ENCODE peak calls at places on chromosomes 3 and 15, in eight cellular contexts. One of them, this sample, is unnamed.

GRCh38 chr3:123914829-123915228 is 30.7 kb upstream of the MYLK start:
- DNase-seq in ovary: no peak
- DNase-seq in neuronal stem cell: no peak
- DNase-seq in adrenal gland: no peak
- DNase-seq in HAP-1: no peak
- DNase-seq in CD4-positive, CD25-positive, alpha-beta regulatory T cell: no peak
- DNase-seq in SK-N-MC: no peak
- DNase-seq in GM23248: no peak
- DNase-seq in this sample: no peak

GRCh38 chr3:187702507-187703033 is at the start of gene RTP2:
- DNase-seq in ovary: no peak
- DNase-seq in neuronal stem cell: no peak
- DNase-seq in adrenal gland: no peak
- DNase-seq in HAP-1: no peak
- DNase-seq in CD4-positive, CD25-positive, alpha-beta regulatory T cell: no peak
- DNase-seq in SK-N-MC: no peak
- DNase-seq in GM23248: no peak
- DNase-seq in this sample: no peak

GRCh38 chr3:195769551-195769950 is 42.2 kb downstream of the MUC4 start:
- DNase-seq in ovary: peak; percentile 3
- DNase-seq in neuronal stem cell: no peak
- DNase-seq in adrenal gland: no peak
- DNase-seq in HAP-1: no peak
- DNase-seq in CD4-positive, CD25-positive, alpha-beta regulatory T cell: no peak
- DNase-seq in SK-N-MC: no peak
- DNase-seq in GM23248: no peak
- DNase-seq in this sample: no peak

GRCh38 chr3:141876381-141876890 is at the start of gene ATP1B3:
- DNase-seq in ovary: peak; percentile 86
- DNase-seq in neuronal stem cell: peak; percentile 77
- DNase-seq in adrenal gland: peak; percentile 85
- DNase-seq in HAP-1: peak; percentile 75
- DNase-seq in CD4-positive, CD25-positive, alpha-beta regulatory T cell: peak; percentile 82
- DNase-seq in SK-N-MC: no peak
- DNase-seq in GM23248: peak; percentile 94
- DNase-seq in this sample: peak; percentile 30

GRCh38 chr3:45986303-45986982 is 9.2 kb downstream of the FYCO1 start:
- DNase-seq in ovary: no peak
- DNase-seq in neuronal stem cell: no peak
- DNase-seq in adrenal gland: peak; percentile 47
- DNase-seq in HAP-1: no peak
- DNase-seq in CD4-positive, CD25-positive, alpha-beta regulatory T cell: no peak
- DNase-seq in SK-N-MC: no peak
- DNase-seq in GM23248: peak; percentile 85
- DNase-seq in this sample: no peak

GRCh38 chr3:79937567-79937966 is 169.8 kb upstream of the ROBO1 start:
- DNase-seq in ovary: no peak
- DNase-seq in neuronal stem cell: peak; percentile 60
- DNase-seq in adrenal gland: no peak
- DNase-seq in HAP-1: peak; percentile 75
- DNase-seq in CD4-positive, CD25-positive, alpha-beta regulatory T cell: no peak
- DNase-seq in SK-N-MC: no peak
- DNase-seq in GM23248: no peak
- DNase-seq in this sample: no peak

GRCh38 chr3:158470944-158471638 is 99.9 kb upstream of the MLF1 start:
- DNase-seq in ovary: no peak
- DNase-seq in neuronal stem cell: no peak
- DNase-seq in adrenal gland: no peak
- DNase-seq in HAP-1: no peak
- DNase-seq in CD4-positive, CD25-positive, alpha-beta regulatory T cell: no peak
- DNase-seq in SK-N-MC: no peak
- DNase-seq in GM23248: peak; percentile 65
- DNase-seq in this sample: no peak

GRCh38 chr3:31957106-31957505 is 24.0 kb downstream of the OSBPL10 start:
- DNase-seq in ovary: no peak
- DNase-seq in neuronal stem cell: no peak
- DNase-seq in adrenal gland: no peak
- DNase-seq in HAP-1: no peak
- DNase-seq in CD4-positive, CD25-positive, alpha-beta regulatory T cell: no peak
- DNase-seq in SK-N-MC: no peak
- DNase-seq in GM23248: no peak
- DNase-seq in this sample: no peak

GRCh38 chr15:50911001-50911400 is 2.5 kb downstream of the AP4E1 start:
- DNase-seq in ovary: no peak
- DNase-seq in neuronal stem cell: no peak
- DNase-seq in adrenal gland: no peak
- DNase-seq in HAP-1: no peak
- DNase-seq in CD4-positive, CD25-positive, alpha-beta regulatory T cell: no peak
- DNase-seq in SK-N-MC: no peak
- DNase-seq in GM23248: peak; percentile 51
- DNase-seq in this sample: no peak

GRCh38 chr15:75725021-75725718 is 12.5 kb upstream of the CSPG4 start:
- DNase-seq in ovary: peak; percentile 23
- DNase-seq in neuronal stem cell: no peak
- DNase-seq in adrenal gland: no peak
- DNase-seq in HAP-1: no peak
- DNase-seq in CD4-positive, CD25-positive, alpha-beta regulatory T cell: no peak
- DNase-seq in SK-N-MC: no peak
- DNase-seq in GM23248: no peak
- DNase-seq in this sample: no peak

GRCh38 chr15:95277266-95277665 is 1045.9 kb downstream of the MCTP2 start:
- DNase-seq in ovary: no peak
- DNase-seq in neuronal stem cell: no peak
- DNase-seq in adrenal gland: no peak
- DNase-seq in HAP-1: no peak
- DNase-seq in CD4-positive, CD25-positive, alpha-beta regulatory T cell: no peak
- DNase-seq in SK-N-MC: no peak
- DNase-seq in GM23248: peak; percentile 77
- DNase-seq in this sample: no peak

GRCh38 chr3:195236801-195237570 is 34.0 kb downstream of the XXYLT1 start:
- DNase-seq in ovary: peak; percentile 5
- DNase-seq in neuronal stem cell: no peak
- DNase-seq in adrenal gland: no peak
- DNase-seq in HAP-1: no peak
- DNase-seq in CD4-positive, CD25-positive, alpha-beta regulatory T cell: no peak
- DNase-seq in SK-N-MC: no peak
- DNase-seq in GM23248: no peak
- DNase-seq in this sample: no peak

GRCh38 chr3:104907507-104907906 is 459.2 kb upstream of the ALCAM start:
- DNase-seq in ovary: no peak
- DNase-seq in neuronal stem cell: no peak
- DNase-seq in adrenal gland: no peak
- DNase-seq in HAP-1: no peak
- DNase-seq in CD4-positive, CD25-positive, alpha-beta regulatory T cell: no peak
- DNase-seq in SK-N-MC: no peak
- DNase-seq in GM23248: peak; percentile 85
- DNase-seq in this sample: no peak

GRCh38 chr3:152834354-152835310 is at the start of gene P2RY1:
- DNase-seq in ovary: peak; percentile 80
- DNase-seq in neuronal stem cell: peak; percentile 80
- DNase-seq in adrenal gland: peak; percentile 43
- DNase-seq in HAP-1: peak; percentile 73
- DNase-seq in CD4-positive, CD25-positive, alpha-beta regulatory T cell: peak; percentile 1
- DNase-seq in SK-N-MC: no peak
- DNase-seq in GM23248: peak; percentile 61
- DNase-seq in this sample: no peak

GRCh38 chr3:127044996-127045395 is 62.1 kb downstream of the PLXNA1 start:
- DNase-seq in ovary: no peak
- DNase-seq in neuronal stem cell: no peak
- DNase-seq in adrenal gland: no peak
- DNase-seq in HAP-1: no peak
- DNase-seq in CD4-positive, CD25-positive, alpha-beta regulatory T cell: no peak
- DNase-seq in SK-N-MC: no peak
- DNase-seq in GM23248: no peak
- DNase-seq in this sample: no peak

GRCh38 chr15:99333413-99333812 is 82.1 kb downstream of the LRRC28 start:
- DNase-seq in ovary: no peak
- DNase-seq in neuronal stem cell: no peak
- DNase-seq in adrenal gland: no peak
- DNase-seq in HAP-1: no peak
- DNase-seq in CD4-positive, CD25-positive, alpha-beta regulatory T cell: no peak
- DNase-seq in SK-N-MC: no peak
- DNase-seq in GM23248: no peak
- DNase-seq in this sample: no peak

GRCh38 chr3:102643546-102643945 is 208.7 kb downstream of the ZPLD1 start:
- DNase-seq in ovary: no peak
- DNase-seq in neuronal stem cell: no peak
- DNase-seq in adrenal gland: no peak
- DNase-seq in HAP-1: no peak
- DNase-seq in CD4-positive, CD25-positive, alpha-beta regulatory T cell: no peak
- DNase-seq in SK-N-MC: no peak
- DNase-seq in GM23248: no peak
- DNase-seq in this sample: no peak

GRCh38 chr3:30467596-30468238 is 138.7 kb upstream of the TGFBR2 start:
- DNase-seq in ovary: no peak
- DNase-seq in neuronal stem cell: no peak
- DNase-seq in adrenal gland: no peak
- DNase-seq in HAP-1: no peak
- DNase-seq in CD4-positive, CD25-positive, alpha-beta regulatory T cell: no peak
- DNase-seq in SK-N-MC: no peak
- DNase-seq in GM23248: peak; percentile 47
- DNase-seq in this sample: no peak

GRCh38 chr3:72907131-72907697 is 19.4 kb downstream of the GXYLT2 start:
- DNase-seq in ovary: no peak
- DNase-seq in neuronal stem cell: no peak
- DNase-seq in adrenal gland: no peak
- DNase-seq in HAP-1: no peak
- DNase-seq in CD4-positive, CD25-positive, alpha-beta regulatory T cell: no peak
- DNase-seq in SK-N-MC: no peak
- DNase-seq in GM23248: peak; percentile 90
- DNase-seq in this sample: no peak

GRCh38 chr3:64214697-64215018 is 10.6 kb downstream of the PRICKLE2 start:
- DNase-seq in ovary: peak; percentile 68
- DNase-seq in neuronal stem cell: no peak
- DNase-seq in adrenal gland: no peak
- DNase-seq in HAP-1: no peak
- DNase-seq in CD4-positive, CD25-positive, alpha-beta regulatory T cell: no peak
- DNase-seq in SK-N-MC: no peak
- DNase-seq in GM23248: peak; percentile 93
- DNase-seq in this sample: no peak

GRCh38 chr3:98525494-98525893 is 2.8 kb upstream of the CLDND1 start:
- DNase-seq in ovary: no peak
- DNase-seq in neuronal stem cell: no peak
- DNase-seq in adrenal gland: no peak
- DNase-seq in HAP-1: no peak
- DNase-seq in CD4-positive, CD25-positive, alpha-beta regulatory T cell: no peak
- DNase-seq in SK-N-MC: no peak
- DNase-seq in GM23248: no peak
- DNase-seq in this sample: no peak

GRCh38 chr3:192215-192929 is 4.2 kb upstream of the CHL1 start:
- DNase-seq in ovary: peak; percentile 28
- DNase-seq in neuronal stem cell: no peak
- DNase-seq in adrenal gland: no peak
- DNase-seq in HAP-1: no peak
- DNase-seq in CD4-positive, CD25-positive, alpha-beta regulatory T cell: no peak
- DNase-seq in SK-N-MC: no peak
- DNase-seq in GM23248: no peak
- DNase-seq in this sample: no peak

GRCh38 chr15:28113426-28114113 is 14.5 kb upstream of the OCA2 start:
- DNase-seq in ovary: no peak
- DNase-seq in neuronal stem cell: no peak
- DNase-seq in adrenal gland: no peak
- DNase-seq in HAP-1: no peak
- DNase-seq in CD4-positive, CD25-positive, alpha-beta regulatory T cell: no peak
- DNase-seq in SK-N-MC: no peak
- DNase-seq in GM23248: no peak
- DNase-seq in this sample: no peak

GRCh38 chr15:66505430-66505811 is 295 bp downstream of the ZWILCH start:
- DNase-seq in ovary: no peak
- DNase-seq in neuronal stem cell: no peak
- DNase-seq in adrenal gland: no peak
- DNase-seq in HAP-1: no peak
- DNase-seq in CD4-positive, CD25-positive, alpha-beta regulatory T cell: no peak
- DNase-seq in SK-N-MC: no peak
- DNase-seq in GM23248: peak; percentile 70
- DNase-seq in this sample: no peak
- H3K36me3 ChIP-seq in ovary: no peaks in the 10 kb centered on the region
- H3K36me3 ChIP-seq in neuronal stem cell: peaks cover 46% of the 10 kb centered on the region
- H3K36me3 ChIP-seq in adrenal gland: no peaks in the 10 kb centered on the region
- H3K36me3 ChIP-seq in HAP-1: peaks cover 54% of the 10 kb centered on the region
- H3K36me3 ChIP-seq in CD4-positive, CD25-positive, alpha-beta regulatory T cell: peaks cover 30% of the 10 kb centered on the region
- H3K36me3 ChIP-seq in SK-N-MC: peaks cover 39% of the 10 kb centered on the region
- H3K36me3 ChIP-seq in GM23248: peaks cover 31% of the 10 kb centered on the region
- H3K36me3 ChIP-seq in this sample: peaks cover 7% of the 10 kb centered on the region

GRCh38 chr3:185754920-185755319 is 69.9 kb downstream of the IGF2BP2 start:
- DNase-seq in ovary: no peak
- DNase-seq in neuronal stem cell: no peak
- DNase-seq in adrenal gland: no peak
- DNase-seq in HAP-1: no peak
- DNase-seq in CD4-positive, CD25-positive, alpha-beta regulatory T cell: no peak
- DNase-seq in SK-N-MC: no peak
- DNase-seq in GM23248: no peak
- DNase-seq in this sample: no peak
- H3K36me3 ChIP-seq in ovary: no peaks in the 10 kb centered on the region
- H3K36me3 ChIP-seq in neuronal stem cell: peaks cover 57% of the 10 kb centered on the region
- H3K36me3 ChIP-seq in adrenal gland: no peaks in the 10 kb centered on the region
- H3K36me3 ChIP-seq in HAP-1: peaks cover 13% of the 10 kb centered on the region
- H3K36me3 ChIP-seq in CD4-positive, CD25-positive, alpha-beta regulatory T cell: no peaks in the 10 kb centered on the region
- H3K36me3 ChIP-seq in SK-N-MC: peaks cover 45% of the 10 kb centered on the region
- H3K36me3 ChIP-seq in GM23248: peaks cover 18% of the 10 kb centered on the region
- H3K36me3 ChIP-seq in this sample: no peaks in the 10 kb centered on the region

GRCh38 chr15:25057574-25057973 is 102.8 kb downstream of the SNRPN start:
- DNase-seq in ovary: no peak
- DNase-seq in neuronal stem cell: no peak
- DNase-seq in adrenal gland: no peak
- DNase-seq in HAP-1: no peak
- DNase-seq in CD4-positive, CD25-positive, alpha-beta regulatory T cell: no peak
- DNase-seq in SK-N-MC: no peak
- DNase-seq in GM23248: no peak
- DNase-seq in this sample: no peak
- H3K36me3 ChIP-seq in ovary: peaks cover 7% of the 10 kb centered on the region
- H3K36me3 ChIP-seq in neuronal stem cell: peaks cover 100% of the 10 kb centered on the region
- H3K36me3 ChIP-seq in adrenal gland: no peaks in the 10 kb centered on the region
- H3K36me3 ChIP-seq in HAP-1: no peaks in the 10 kb centered on the region
- H3K36me3 ChIP-seq in CD4-positive, CD25-positive, alpha-beta regulatory T cell: peaks cover 40% of the 10 kb centered on the region
- H3K36me3 ChIP-seq in SK-N-MC: peaks cover 100% of the 10 kb centered on the region
- H3K36me3 ChIP-seq in GM23248: peaks cover 23% of the 10 kb centered on the region
- H3K36me3 ChIP-seq in this sample: peaks cover 11% of the 10 kb centered on the region

DNA sequence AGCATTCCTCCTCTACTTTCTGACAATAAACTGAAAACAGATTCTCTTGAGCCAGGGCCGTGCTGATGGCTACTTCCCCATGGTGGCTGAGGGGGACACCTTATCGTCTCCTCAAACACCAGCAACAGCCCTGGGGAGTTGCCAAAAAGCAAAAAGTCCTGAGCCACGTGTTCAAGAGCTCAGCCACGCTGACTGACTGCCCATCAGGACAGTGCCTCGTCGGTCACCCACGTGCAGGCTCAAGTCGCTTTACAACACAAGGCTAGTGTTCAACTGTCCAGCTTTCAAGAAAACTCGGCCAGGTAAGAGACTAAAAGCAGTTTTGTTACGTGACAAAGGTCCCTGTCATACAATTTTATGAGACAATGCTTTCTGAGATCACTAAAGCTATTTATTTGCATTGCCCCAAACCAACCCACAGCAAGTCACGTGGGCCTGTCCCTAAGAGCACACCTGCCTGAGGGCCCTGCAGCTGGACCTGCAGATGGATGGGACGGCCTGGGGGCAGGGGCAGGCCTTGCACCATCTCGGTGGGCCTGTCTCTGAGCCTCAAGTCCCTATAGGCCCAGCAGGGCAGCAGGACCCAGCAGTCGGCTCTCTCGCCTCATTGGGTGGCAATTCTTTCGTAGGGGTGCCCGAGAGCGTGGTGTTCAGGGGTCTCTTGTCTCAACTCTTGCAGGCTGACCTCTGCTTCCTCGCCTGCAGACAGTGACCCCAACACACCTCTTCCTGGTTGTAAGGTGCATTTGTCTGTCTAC is 42.7 kb downstream of the NIPA2 start:
- DNase-seq in ovary: no peak
- DNase-seq in neuronal stem cell: no peak
- DNase-seq in adrenal gland: no peak
- DNase-seq in HAP-1: no peak
- DNase-seq in CD4-positive, CD25-positive, alpha-beta regulatory T cell: no peak
- DNase-seq in SK-N-MC: no peak
- DNase-seq in GM23248: no peak
- DNase-seq in this sample: no peak
- H3K36me3 ChIP-seq in ovary: no peaks in the 10 kb centered on the region
- H3K36me3 ChIP-seq in neuronal stem cell: peaks cover 75% of the 10 kb centered on the region
- H3K36me3 ChIP-seq in adrenal gland: no peaks in the 10 kb centered on the region
- H3K36me3 ChIP-seq in HAP-1: peaks cover 47% of the 10 kb centered on the region
- H3K36me3 ChIP-seq in CD4-positive, CD25-positive, alpha-beta regulatory T cell: no peaks in the 10 kb centered on the region
- H3K36me3 ChIP-seq in SK-N-MC: peaks cover 24% of the 10 kb centered on the region
- H3K36me3 ChIP-seq in GM23248: peaks cover 7% of the 10 kb centered on the region
- H3K36me3 ChIP-seq in this sample: peaks cover 93% of the 10 kb centered on the region